ENCODE peak calls at places on chromosomes 6 and 20, in four cellular contexts. One of them, this sample, is unnamed.

GRCh38 chr20:44979090-44979621 is 12.8 kb downstream of the STK4 start:
- DNase-seq in SK-N-SH: no peak
- DNase-seq in H1: no peak
- DNase-seq in K562: no peak
- DNase-seq in this sample: peak; percentile 82

GRCh38 chr20:59809630-59810375 is 123.6 kb downstream of the SYCP2 start:
- DNase-seq in SK-N-SH: peak; percentile 3
- DNase-seq in H1: no peak
- DNase-seq in K562: no peak
- DNase-seq in this sample: no peak

GRCh38 chr6:22658183-22658582 is 88.8 kb downstream of the HDGFL1 start:
- DNase-seq in H1: no peak
- DNase-seq in SK-N-SH: no peak
- DNase-seq in K562: no peak
- DNase-seq in this sample: no peak

GRCh38 chr6:129525055-129525454 is 184.9 kb downstream of the ARHGAP18 start:
- DNase-seq in K562: no peak
- DNase-seq in H1: no peak
- DNase-seq in SK-N-SH: no peak
- DNase-seq in this sample: no peak

GRCh38 chr20:33657704-33658095 is 4.4 kb upstream of the C20orf144 start:
- DNase-seq in H1: no peak
- DNase-seq in SK-N-SH: peak; percentile 19
- DNase-seq in K562: no peak
- DNase-seq in this sample: no peak

GRCh38 chr6:51843470-51844390 is 243.7 kb downstream of the PKHD1 start:
- DNase-seq in SK-N-SH: peak; percentile 9
- DNase-seq in K562: no peak
- DNase-seq in H1: no peak
- DNase-seq in this sample: no peak

GRCh38 chr6:154392561-154392960 is 36.0 kb upstream of the IPCEF1 start:
- DNase-seq in H1: no peak
- DNase-seq in K562: no peak
- DNase-seq in SK-N-SH: no peak
- DNase-seq in this sample: no peak

GRCh38 chr6:107459283-107460073 is at the start of gene PDSS2:
- DNase-seq in H1: peak; percentile 95
- DNase-seq in SK-N-SH: peak; percentile 96
- DNase-seq in K562: peak; percentile 99
- DNase-seq in this sample: peak; percentile 91

GRCh38 chr6:18388252-18388651 is 1.1 kb downstream of the RNF144B start:
- DNase-seq in K562: no peak
- DNase-seq in H1: no peak
- DNase-seq in SK-N-SH: no peak
- DNase-seq in this sample: no peak

GRCh38 chr20:38674178-38675133 is 49.8 kb upstream of the SLC32A1 start:
- DNase-seq in K562: peak; percentile 99
- DNase-seq in H1: peak; percentile 91
- DNase-seq in SK-N-SH: peak; percentile 99
- DNase-seq in this sample: no peak

GRCh38 chr20:1415667-1416468 is 23.0 kb upstream of the FKBP1A start:
- DNase-seq in K562: peak; percentile 35
- DNase-seq in H1: no peak
- DNase-seq in SK-N-SH: no peak
- DNase-seq in this sample: no peak

GRCh38 chr6:154868143-154868594 is 126.9 kb upstream of the TIAM2 start:
- DNase-seq in H1: no peak
- DNase-seq in SK-N-SH: peak; percentile 46
- DNase-seq in K562: peak; percentile 42
- DNase-seq in this sample: no peak

GRCh38 chr20:50744143-50744792 is 12.9 kb downstream of the PARD6B start:
- DNase-seq in K562: peak; percentile 52
- DNase-seq in SK-N-SH: peak; percentile 64
- DNase-seq in H1: peak; percentile 46
- DNase-seq in this sample: no peak

GRCh38 chr6:15474196-15474595 is 188.6 kb downstream of the DTNBP1 start:
- DNase-seq in SK-N-SH: no peak
- DNase-seq in H1: no peak
- DNase-seq in K562: no peak
- DNase-seq in this sample: no peak

GRCh38 chr6:30615958-30616810 is 859 bp downstream of the PPP1R10 start:
- DNase-seq in SK-N-SH: no peak
- DNase-seq in H1: no peak
- DNase-seq in K562: peak; percentile 47
- DNase-seq in this sample: no peak

GRCh38 chr20:4076671-4077070 is 61.3 kb upstream of the RNF24 start:
- DNase-seq in SK-N-SH: no peak
- DNase-seq in K562: no peak
- DNase-seq in H1: no peak
- DNase-seq in this sample: no peak

GRCh38 chr6:169320013-169320412 is 66.4 kb upstream of the THBS2 start:
- DNase-seq in SK-N-SH: no peak
- DNase-seq in K562: no peak
- DNase-seq in H1: no peak
- DNase-seq in this sample: no peak

GRCh38 chr6:159935065-159935464 is 33.8 kb upstream of the IGF2R start:
- DNase-seq in H1: no peak
- DNase-seq in SK-N-SH: no peak
- DNase-seq in K562: no peak
- DNase-seq in this sample: no peak
- TF ChIP-seq NRF1 in H1: no peak
- TF ChIP-seq NRF1 in SK-N-SH: no peak
- TF ChIP-seq NRF1 in K562: no peak
- TF ChIP-seq NRF1 in this sample: no peak

GRCh38 chr20:24833592-24833991 is 115.5 kb upstream of the CST7 start:
- DNase-seq in H1: no peak
- DNase-seq in K562: no peak
- DNase-seq in SK-N-SH: no peak
- DNase-seq in this sample: no peak
- TF ChIP-seq NRF1 in H1: no peak
- TF ChIP-seq NRF1 in K562: no peak
- TF ChIP-seq NRF1 in SK-N-SH: no peak
- TF ChIP-seq NRF1 in this sample: no peak

DNA sequence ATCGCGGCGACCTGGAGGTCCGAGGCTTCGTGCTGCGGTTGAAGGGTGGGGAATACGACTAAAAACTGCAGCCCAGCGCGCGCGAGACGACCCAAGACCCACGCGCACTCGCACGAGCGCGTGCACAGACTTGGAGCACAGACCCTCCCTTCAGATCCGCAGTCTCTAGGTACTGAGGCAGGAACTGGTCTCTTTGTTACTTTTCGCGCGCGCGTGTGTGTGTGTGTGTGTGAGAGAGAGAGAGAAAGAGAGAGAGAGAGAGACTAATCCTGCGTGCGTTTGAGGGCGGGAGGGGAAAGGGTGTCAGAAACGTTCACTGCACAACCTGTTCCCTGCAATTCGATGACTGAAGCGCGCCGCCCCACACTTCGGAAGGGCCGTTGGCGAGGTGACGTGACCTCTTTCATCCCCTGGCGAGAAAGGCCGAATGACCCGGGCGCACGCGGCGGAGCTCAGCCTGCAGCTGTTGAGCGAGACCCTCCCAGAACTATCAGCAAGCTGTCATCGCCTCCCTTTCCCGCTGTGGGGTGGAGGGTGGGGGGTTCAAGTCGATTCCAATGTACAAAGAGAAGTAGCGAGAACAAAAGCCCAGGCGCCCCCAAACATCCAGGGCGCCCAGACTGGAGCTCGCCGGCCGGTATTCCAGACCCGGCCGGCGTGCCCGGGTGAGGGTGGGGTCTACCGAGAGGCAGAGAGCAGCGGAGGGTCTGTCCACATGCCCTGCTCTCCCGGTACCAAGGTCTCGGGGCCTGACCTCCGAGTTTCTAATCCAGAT is 1.5 kb upstream of the TUBB2B start:
- DNase-seq in K562: no peak
- DNase-seq in H1: peak; percentile 81
- DNase-seq in SK-N-SH: no peak
- DNase-seq in this sample: no peak
- TF ChIP-seq NRF1 in K562: peak; percentile 21
- TF ChIP-seq NRF1 in H1: no peak
- TF ChIP-seq NRF1 in SK-N-SH: no peak
- TF ChIP-seq NRF1 in this sample: no peak

DNA sequence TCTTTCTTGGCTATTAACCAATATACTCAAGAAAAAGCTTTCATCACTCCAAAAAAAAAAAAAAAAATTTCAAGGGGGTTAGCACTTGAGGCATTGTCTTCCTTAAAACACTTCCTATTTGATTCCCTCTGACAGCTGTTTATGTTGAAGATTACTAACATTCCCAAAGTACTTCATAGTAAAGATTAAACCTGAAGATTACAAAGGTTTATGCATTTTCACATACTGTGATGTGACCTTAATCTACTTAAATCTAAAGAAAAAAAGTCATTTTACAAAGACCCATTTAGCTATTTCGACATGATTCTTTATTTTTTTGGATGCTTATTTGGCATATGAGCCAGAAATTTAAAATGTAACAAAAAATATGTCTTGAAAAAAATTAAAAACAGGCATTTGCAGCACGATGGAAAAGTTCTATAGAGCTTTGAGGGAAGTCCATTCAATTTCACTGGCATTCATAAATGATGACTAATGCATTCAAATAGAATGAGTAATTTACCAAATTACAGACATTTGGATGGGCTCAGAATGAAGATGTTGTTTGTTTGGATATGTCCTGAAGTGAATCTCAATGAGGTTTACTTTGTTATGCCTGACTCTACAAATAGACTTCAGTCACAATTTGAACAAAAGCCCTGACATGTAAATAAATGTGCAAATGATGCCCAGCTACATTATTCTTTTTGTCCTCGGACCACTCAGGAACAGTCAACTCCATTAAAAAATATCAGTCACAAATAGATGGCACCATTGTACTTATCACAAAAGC is 674.6 kb upstream of the MARCKS start:
- DNase-seq in K562: no peak
- DNase-seq in SK-N-SH: no peak
- DNase-seq in H1: no peak
- DNase-seq in this sample: no peak
- TF ChIP-seq NRF1 in K562: no peak
- TF ChIP-seq NRF1 in SK-N-SH: no peak
- TF ChIP-seq NRF1 in H1: no peak
- TF ChIP-seq NRF1 in this sample: no peak

GRCh38 chr20:62744761-62745160 is 36.1 kb downstream of the NTSR1 start:
- DNase-seq in SK-N-SH: no peak
- DNase-seq in K562: no peak
- DNase-seq in H1: no peak
- DNase-seq in this sample: no peak

GRCh38 chr20:62742550-62742949 is 33.9 kb downstream of the NTSR1 start:
- DNase-seq in SK-N-SH: no peak
- DNase-seq in K562: no peak
- DNase-seq in H1: no peak
- DNase-seq in this sample: no peak

GRCh38 chr20:62741701-62742491 is 33.3 kb downstream of the NTSR1 start:
- DNase-seq in H1: no peak
- DNase-seq in K562: no peak
- DNase-seq in SK-N-SH: no peak
- DNase-seq in this sample: no peak

GRCh38 chr20:62743777-62744317 is 35.2 kb downstream of the NTSR1 start:
- DNase-seq in H1: no peak
- DNase-seq in K562: no peak
- DNase-seq in SK-N-SH: no peak
- DNase-seq in this sample: no peak

GRCh38 chr20:62742979-62743776 is 34.5 kb downstream of the NTSR1 start:
- DNase-seq in SK-N-SH: no peak
- DNase-seq in H1: no peak
- DNase-seq in K562: no peak
- DNase-seq in this sample: no peak
- TF ChIP-seq NRF1 in SK-N-SH: no peak
- TF ChIP-seq NRF1 in H1: no peak
- TF ChIP-seq NRF1 in K562: no peak
- TF ChIP-seq NRF1 in this sample: no peak

GRCh38 chr6:77425216-77425615 is 38.1 kb downstream of the HTR1B start:
- DNase-seq in H1: no peak
- DNase-seq in SK-N-SH: no peak
- DNase-seq in K562: no peak
- DNase-seq in this sample: no peak

GRCh38 chr6:77424761-77425160 is 38.5 kb downstream of the HTR1B start:
- DNase-seq in SK-N-SH: no peak
- DNase-seq in K562: no peak
- DNase-seq in H1: no peak
- DNase-seq in this sample: no peak

GRCh38 chr6:77430506-77430905 is 32.8 kb downstream of the HTR1B start:
- DNase-seq in K562: no peak
- DNase-seq in SK-N-SH: no peak
- DNase-seq in H1: no peak
- DNase-seq in this sample: no peak

GRCh38 chr6:77425676-77426075 is 37.6 kb downstream of the HTR1B start:
- DNase-seq in H1: no peak
- DNase-seq in K562: no peak
- DNase-seq in SK-N-SH: no peak
- DNase-seq in this sample: no peak
- TF ChIP-seq NRF1 in H1: no peak
- TF ChIP-seq NRF1 in K562: no peak
- TF ChIP-seq NRF1 in SK-N-SH: no peak
- TF ChIP-seq NRF1 in this sample: no peak